ENCODE peak calls at places on chromosomes 11 and 22, in eight cellular contexts. H is K562, Y is H9, Z is cardiac fibroblast, C is sigmoid colon, T is WTC11, B is Panc1, S is fibroblast of lung. M is an unnamed sample.
A peak's percentile ranks its signal among the peaks of the same experiment; 100 is the strongest.

GRCh38 chr11:130999992-131000770 is 83.9 kb upstream of the SNX19 start:
- DNase-seq in H (no peak), Y (no peak), Z (peak; percentile 82), C (no peak), T (no peak), B (peak; percentile 87), S (peak; percentile 97), M (no peak)

GRCh38 chr11:134584706-134585445 is 172.8 kb upstream of the B3GAT1 start:
- DNase-seq in H (no peak), Y (peak; percentile 28), Z (no peak), C (no peak), T (no peak), B (no peak), S (no peak), M (no peak)

GRCh38 chr11:11332141-11332710 is 20.8 kb downstream of the CSNK2A3 start:
- DNase-seq in H (no peak), Y (peak; percentile 39), Z (no peak), C (no peak), T (no peak), B (no peak), S (no peak), M (no peak)

GRCh38 chr11:206002-206384 is 1.2 kb downstream of the BET1L start:
- DNase-seq in H (no peak), Y (no peak), Z (no peak), C (peak; percentile 62), T (no peak), B (no peak), S (no peak), M (no peak)

GRCh38 chr11:2524446-2525165 is 79.8 kb downstream of the KCNQ1 start:
- DNase-seq in H (no peak), Y (no peak), Z (no peak), C (peak; percentile 54), T (peak; percentile 5), B (no peak), S (no peak), M (no peak)

GRCh38 chr11:72831521-72832300 is 17.5 kb downstream of the ATG16L2 start:
- DNase-seq in H (peak; percentile 85), Y (peak; percentile 88), Z (peak; percentile 85), C (peak; percentile 93), T (peak; percentile 90), B (peak; percentile 42), S (peak; percentile 77), M (peak; percentile 68)

GRCh38 chr11:93212094-93212493 is 14.3 kb upstream of the SLC36A4 start:
- DNase-seq in H (no peak), Y (no peak), Z (no peak), C (no peak), T (no peak), B (no peak), S (no peak), M (no peak)

GRCh38 chr11:86724137-86724536 is 51.7 kb upstream of the ME3 start:
- DNase-seq in H (no peak), Y (no peak), Z (no peak), C (no peak), T (no peak), B (no peak), S (no peak), M (no peak)

GRCh38 chr11:47161134-47161854 is 15.4 kb downstream of the ARFGAP2 start:
- DNase-seq in H (peak; percentile 86), Y (peak; percentile 88), Z (peak; percentile 80), C (peak; percentile 81), T (peak; percentile 82), B (no peak), S (peak; percentile 72), M (no peak)

GRCh38 chr22:49944399-49944891 is 16.1 kb upstream of the PIM3 start:
- DNase-seq in H (no peak), Y (no peak), Z (no peak), C (no peak), T (no peak), B (no peak), S (no peak), M (no peak)

GRCh38 chr22:35539910-35540599 is 576 bp upstream of the RASD2 start:
- DNase-seq in H (peak; percentile 55), Y (no peak), Z (peak; percentile 32), C (peak; percentile 81), T (peak; percentile 66), B (no peak), S (no peak), M (peak; percentile 34)

GRCh38 chr11:135075740-135076139 is 663.7 kb upstream of the B3GAT1 start:
- DNase-seq in H (peak; percentile 60), Y (peak; percentile 89), Z (peak; percentile 17), C (no peak), T (peak; percentile 92), B (no peak), S (peak; percentile 12), M (peak; percentile 40)

GRCh38 chr11:78140392-78141077 is 1.1 kb upstream of the ALG8 start:
- DNase-seq in H (peak; percentile 44), Y (no peak), Z (no peak), C (no peak), T (no peak), B (no peak), S (no peak), M (no peak)

GRCh38 chr11:78139422-78140391 is at the start of gene ALG8:
- DNase-seq in H (peak; percentile 98), Y (peak; percentile 96), Z (peak; percentile 97), C (peak; percentile 97), T (peak; percentile 96), B (peak; percentile 89), S (peak; percentile 95), M (peak; percentile 87)

GRCh38 chr11:78138281-78138680 is 1.1 kb downstream of the ALG8 start:
- DNase-seq in H (no peak), Y (no peak), Z (no peak), C (no peak), T (no peak), B (no peak), S (no peak), M (no peak)

DNA sequence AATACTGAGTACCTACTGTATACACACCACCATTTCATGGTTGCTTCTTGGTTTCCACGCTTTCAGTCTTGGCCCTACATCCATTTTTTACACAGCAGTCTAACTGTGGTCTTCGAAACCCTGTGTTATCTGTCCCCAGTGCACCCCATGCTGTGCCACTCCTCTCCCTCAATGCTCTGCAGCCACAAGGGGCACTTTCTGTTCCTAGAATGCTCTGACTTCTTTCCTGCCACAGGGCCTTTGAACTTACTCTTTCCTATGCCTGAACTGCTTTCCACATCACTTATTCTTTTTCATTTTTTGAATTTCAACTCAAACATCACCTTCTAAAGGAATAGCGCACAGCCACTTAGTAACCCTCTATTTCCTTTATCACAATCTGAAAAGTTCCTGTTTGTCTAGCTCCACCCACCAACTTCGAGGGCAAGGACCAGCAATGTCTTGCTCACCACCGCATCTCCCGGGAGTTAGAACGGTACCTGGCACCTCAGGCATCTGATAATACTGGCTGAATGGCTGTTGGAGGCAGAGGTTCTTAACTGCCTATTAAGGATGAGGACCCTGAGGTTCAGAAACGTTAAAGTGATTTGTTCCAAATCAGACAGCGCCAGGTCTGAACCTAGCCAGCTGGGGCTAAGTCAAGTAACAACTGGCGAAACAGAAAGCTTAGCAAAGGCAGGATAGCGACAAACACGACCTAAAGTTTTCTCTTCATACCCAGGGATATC is 568 bp downstream of the ALG8 start:
- DNase-seq in H (peak; percentile 73), Y (no peak), Z (peak; percentile 29), C (no peak), T (no peak), B (no peak), S (no peak), M (no peak)
- TF ChIP-seq CTCF in H (peak; percentile 38), Y (peak; percentile 41), Z (no peak), C (no peak), T (no peak), B (no peak), S (no peak), M (no peak)

GRCh38 chr22:31141551-31141950 is 1.2 kb upstream of the PLA2G3 start:
- DNase-seq in H (no peak), Y (peak; percentile 24), Z (no peak), C (no peak), T (no peak), B (no peak), S (no peak), M (no peak)

GRCh38 chr22:31139066-31139465 is 1.2 kb downstream of the PLA2G3 start:
- DNase-seq in H (no peak), Y (no peak), Z (no peak), C (no peak), T (no peak), B (no peak), S (no peak), M (no peak)

GRCh38 chr22:31138126-31138525 is 2.2 kb downstream of the PLA2G3 start:
- DNase-seq in H (no peak), Y (peak; percentile 19), Z (no peak), C (no peak), T (no peak), B (no peak), S (no peak), M (no peak)

GRCh38 chr22:31140746-31141145 is 438 bp upstream of the PLA2G3 start:
- DNase-seq in H (no peak), Y (no peak), Z (no peak), C (no peak), T (no peak), B (no peak), S (no peak), M (no peak)

DNA sequence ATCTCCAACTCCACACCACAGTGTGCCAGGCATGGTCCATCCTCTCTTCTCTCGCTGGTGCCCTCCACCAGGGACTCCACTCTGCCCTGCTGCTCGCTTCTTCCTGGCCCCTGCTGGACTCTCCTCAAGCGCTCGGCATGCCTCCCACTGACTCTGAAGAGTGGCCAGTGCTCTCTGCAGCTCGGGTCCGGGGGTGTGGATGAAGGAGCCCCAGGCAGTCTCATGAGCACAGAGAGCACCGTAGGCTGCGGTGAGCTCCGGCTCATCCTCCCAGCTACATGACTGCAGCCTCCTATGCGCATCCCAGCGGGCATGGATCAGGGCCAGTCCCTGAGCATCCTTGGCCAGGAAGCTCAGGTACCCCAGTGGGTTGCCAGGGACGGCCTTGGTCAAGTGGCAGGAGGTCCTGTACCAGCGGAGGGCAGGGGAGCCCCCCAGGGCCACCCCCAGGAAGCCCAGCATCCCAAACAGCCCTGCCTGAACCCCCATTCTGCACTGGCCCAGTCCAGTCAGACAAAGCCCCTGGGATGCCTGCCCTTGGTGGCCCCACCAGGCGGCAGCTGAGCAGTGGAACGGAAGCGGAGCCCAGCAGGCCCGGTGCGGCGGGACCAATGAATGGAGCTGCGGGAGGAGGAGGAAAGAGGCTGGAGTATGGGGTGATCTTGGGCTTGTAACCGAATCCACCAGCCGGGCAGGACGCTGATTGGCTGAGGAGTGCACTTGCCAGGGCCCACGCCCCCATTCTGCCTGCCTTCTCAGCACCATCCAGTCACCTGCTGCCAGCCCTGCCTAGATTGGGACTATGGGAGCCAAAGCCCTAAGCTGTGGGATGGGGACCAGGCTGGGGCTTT is at the start of gene PLA2G3:
- DNase-seq in H (peak; percentile 41), Y (peak; percentile 99), Z (peak; percentile 68), C (no peak), T (peak; percentile 94), B (no peak), S (peak; percentile 62), M (no peak)
- TF ChIP-seq CTCF in H (no peak), Y (peak; percentile 59), Z (peak; percentile 10), C (no peak), T (no peak), B (no peak), S (no peak), M (no peak)

GRCh38 chr11:132864811-132865576 is 667.3 kb downstream of the OPCML start:
- DNase-seq in H (no peak), Y (peak; percentile 85), Z (no peak), C (no peak), T (peak; percentile 55), B (no peak), S (no peak), M (no peak)
- TF ChIP-seq CTCF in H (no peak), Y (peak; percentile 65), Z (no peak), C (no peak), T (no peak), B (no peak), S (no peak), M (no peak)

GRCh38 chr11:43359432-43359818 is 705 bp downstream of the TTC17 start:
- DNase-seq in H (peak; percentile 57), Y (peak; percentile 43), Z (peak; percentile 40), C (no peak), T (peak; percentile 21), B (no peak), S (peak; percentile 41), M (no peak)
- TF ChIP-seq CTCF in H (no peak), Y (no peak), Z (no peak), C (no peak), T (no peak), B (no peak), S (no peak), M (no peak)